ENCODE peak calls at places on chromosome 15, in four cellular contexts. F is HCT116, O is H1, Q is neuronal stem cell. U is an unnamed sample.

GRCh38 chr15:88393719-88394519 is 73.3 kb downstream of the MRPL46 start:
- DNase-seq in F (no peak), O (no peak), Q (no peak), U (no peak)

GRCh38 chr15:51121118-51121517 is 26.4 kb upstream of the TNFAIP8L3 start:
- DNase-seq in F (peak), O (no peak), Q (no peak), U (peak)

GRCh38 chr15:90489944-90490343 is 39.8 kb upstream of the CRTC3 start:
- DNase-seq in F (no peak), O (no peak), Q (no peak), U (no peak)

GRCh38 chr15:80953953-80954778 is 35.5 kb downstream of the MESD start:
- DNase-seq in F (no peak), O (peak), Q (no peak), U (no peak)

GRCh38 chr15:101003706-101004105 is 84.5 kb downstream of the LRRK1 start:
- DNase-seq in F (no peak), O (no peak), Q (no peak), U (no peak)

GRCh38 chr15:55742927-55743614 is at the start of gene PRTG:
- DNase-seq in F (no peak), O (no peak), Q (peak), U (peak)

GRCh38 chr15:32905481-32905880 is 187.7 kb downstream of the GREM1 start:
- DNase-seq in F (no peak), O (no peak), Q (no peak), U (no peak)

GRCh38 chr15:60530168-60530567 is 51.2 kb upstream of the ICE2 start:
- DNase-seq in F (no peak), O (no peak), Q (no peak), U (no peak)

GRCh38 chr15:43253431-43254403 is 13.0 kb downstream of the TGM5 start:
- DNase-seq in F (no peak), O (no peak), Q (no peak), U (no peak)

GRCh38 chr15:57780461-57780860 is 73.9 kb downstream of the POLR2M start:
- DNase-seq in F (no peak), O (no peak), Q (no peak), U (no peak)

GRCh38 chr15:101808201-101808600 is 3.8 kb upstream of the OR4F15 start:
- DNase-seq in F (no peak), O (no peak), Q (no peak), U (no peak)

GRCh38 chr15:72050700-72051099 is 67.2 kb downstream of the MYO9A start:
- DNase-seq in F (no peak), O (no peak), Q (no peak), U (no peak)

GRCh38 chr15:57591822-57592367 is at the start of gene MYZAP:
- DNase-seq in F (no peak), O (no peak), Q (peak), U (peak)

GRCh38 chr15:61379005-61379404 is 149.9 kb upstream of the RORA start:
- DNase-seq in F (no peak), O (no peak), Q (no peak), U (no peak)

GRCh38 chr15:82646250-82647044 is 716 bp downstream of the CPEB1 start:
- DNase-seq in F (no peak), O (no peak), Q (no peak), U (peak)

GRCh38 chr15:52790941-52791751 is 1.0 kb upstream of the ONECUT1 start:
- DNase-seq in F (no peak), O (no peak), Q (peak), U (peak)

DNA sequence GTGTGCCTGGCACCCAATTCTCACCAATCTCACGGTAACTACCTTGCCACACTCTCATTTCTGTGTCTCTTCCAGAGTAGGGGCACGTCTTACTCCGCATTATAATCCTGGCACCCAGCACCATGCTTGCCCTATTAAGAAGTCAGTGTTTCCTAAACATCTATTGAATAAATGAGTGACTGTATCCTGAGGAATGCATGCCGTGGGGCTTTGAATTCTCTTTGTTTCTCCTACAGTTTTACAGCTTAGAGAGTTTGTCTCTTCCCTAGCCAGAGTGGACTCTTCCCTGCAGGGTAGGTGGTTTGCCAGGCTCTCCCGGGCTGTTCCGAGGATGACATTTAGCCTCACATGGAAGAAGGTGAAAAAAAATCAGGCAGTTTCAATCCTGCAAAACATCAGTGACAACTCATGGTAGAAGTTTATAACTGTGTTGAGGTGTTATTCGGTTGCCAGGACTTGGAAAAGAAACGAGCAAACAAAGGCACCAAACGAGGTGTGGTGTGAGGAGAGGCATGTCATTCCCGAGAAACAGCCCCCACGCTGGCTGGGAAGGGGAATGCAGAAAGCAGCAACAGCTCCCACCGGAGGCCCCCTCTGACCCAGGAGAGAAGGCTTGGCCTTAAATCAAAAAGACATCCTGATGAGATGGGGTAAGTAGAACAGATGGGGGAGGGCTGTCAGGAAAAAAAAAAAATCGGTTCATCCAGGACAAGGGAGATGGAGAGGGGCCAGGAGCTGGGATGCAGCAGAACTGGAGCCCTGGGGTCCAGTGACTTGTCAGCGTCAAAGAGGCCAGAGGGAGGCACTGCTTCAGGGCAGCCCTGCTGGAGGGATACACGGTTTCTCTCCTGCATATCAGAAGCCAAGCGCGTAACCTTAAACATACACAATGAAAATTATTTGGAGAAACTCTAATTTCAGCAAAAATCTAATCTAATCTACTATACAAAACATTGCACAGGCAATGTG is 168.4 kb upstream of the ARRDC4 start:
- DNase-seq in F (no peak), O (no peak), Q (no peak), U (peak)
- H2AFZ ChIP-seq in F (no peak), O (peak), Q (no peak), U (no peak)

GRCh38 chr15:54208786-54209185 is 230.5 kb downstream of the UNC13C start:
- DNase-seq in F (no peak), O (no peak), Q (no peak), U (no peak)
- H2AFZ ChIP-seq in F (no peak), O (peak), Q (no peak), U (no peak)

DNA sequence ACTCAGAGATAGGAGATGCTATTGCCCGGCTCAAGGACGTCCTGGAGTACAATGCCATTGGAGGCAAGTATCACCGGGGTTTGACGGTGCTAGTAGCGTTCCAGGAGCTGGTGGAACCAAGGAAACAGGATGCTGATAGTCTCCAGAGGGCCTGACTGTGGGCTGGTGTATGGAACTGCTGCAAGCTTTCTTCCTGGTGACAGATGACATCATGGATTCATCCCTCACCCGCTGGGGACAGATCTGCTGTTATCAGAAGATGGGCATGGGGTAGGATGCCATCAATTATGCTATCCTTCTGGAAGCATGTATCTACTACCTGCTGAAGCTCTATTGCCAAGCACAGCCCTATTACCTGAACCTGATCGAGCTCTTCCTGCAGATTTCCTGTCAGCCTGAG is 26.4 kb downstream of the BCL2A1 start:
- DNase-seq in F (no peak), O (no peak), Q (no peak), U (no peak)
- H2AFZ ChIP-seq in F (no peak), O (peak), Q (no peak), U (no peak)

GRCh38 chr15:95127356-95127755 is 896.0 kb downstream of the MCTP2 start:
- DNase-seq in F (no peak), O (no peak), Q (no peak), U (no peak)

GRCh38 chr15:95125803-95126202 is 894.4 kb downstream of the MCTP2 start:
- DNase-seq in F (no peak), O (no peak), Q (no peak), U (no peak)

GRCh38 chr15:95132774-95133173 is 901.4 kb downstream of the MCTP2 start:
- DNase-seq in F (no peak), O (no peak), Q (no peak), U (no peak)

GRCh38 chr15:95131071-95131683 is 899.8 kb downstream of the MCTP2 start:
- DNase-seq in F (no peak), O (no peak), Q (no peak), U (no peak)

DNA sequence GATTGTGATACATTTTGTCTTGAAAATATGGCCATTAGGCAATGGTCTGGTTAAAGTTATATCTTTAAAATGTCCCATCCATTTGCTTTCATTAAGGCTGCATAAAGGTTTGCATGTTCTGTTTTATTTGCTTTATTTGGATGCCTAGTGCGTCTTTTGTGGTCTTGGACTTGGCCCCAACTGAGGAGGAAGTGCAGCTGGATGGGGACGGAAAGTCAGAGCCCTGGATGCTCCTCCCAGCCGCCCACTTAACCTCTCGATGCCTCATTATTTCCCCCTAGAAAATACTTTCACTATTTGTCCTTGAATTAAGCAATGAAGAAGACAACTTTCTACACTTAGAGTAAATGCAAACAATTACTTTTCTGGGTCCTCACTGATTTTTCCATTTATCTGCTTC is 898.2 kb downstream of the MCTP2 start:
- DNase-seq in F (no peak), O (no peak), Q (no peak), U (no peak)
- H2AFZ ChIP-seq in F (no peak), O (no peak), Q (no peak), U (no peak)

GRCh38 chr15:45522179-45522930 is at the start of gene SLC30A4:
- DNase-seq in F (no peak), O (peak), Q (peak), U (peak)
- H2AFZ ChIP-seq in F (peak), O (peak), Q (peak), U (peak)

GRCh38 chr15:39110336-39110735 is 470.5 kb upstream of the THBS1 start:
- DNase-seq in F (no peak), O (no peak), Q (no peak), U (no peak)

GRCh38 chr15:39108021-39108420 is 472.9 kb upstream of the THBS1 start:
- DNase-seq in F (no peak), O (no peak), Q (no peak), U (no peak)

GRCh38 chr15:39113741-39114140 is 467.1 kb upstream of the THBS1 start:
- DNase-seq in F (no peak), O (no peak), Q (no peak), U (no peak)

GRCh38 chr15:39106913-39107312 is 474.0 kb upstream of the THBS1 start:
- DNase-seq in F (no peak), O (no peak), Q (no peak), U (no peak)

DNA sequence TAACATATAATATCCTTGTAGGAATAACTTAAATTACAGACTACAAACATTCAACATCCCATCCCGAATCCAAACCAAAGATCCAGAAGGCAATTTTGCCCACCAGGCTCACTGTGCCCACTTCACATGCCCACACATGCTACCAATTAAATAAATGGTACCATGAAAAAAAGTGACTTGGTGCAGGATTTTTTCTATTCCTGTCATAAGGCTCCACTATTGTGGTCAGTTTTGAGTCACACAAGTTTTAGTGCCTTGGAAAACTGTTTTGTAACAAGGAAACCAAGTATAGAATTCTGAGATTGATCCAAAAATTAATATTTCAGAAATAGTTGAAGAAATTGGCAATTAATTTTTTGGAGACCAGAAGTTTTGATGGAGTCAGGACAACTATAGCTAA is 470.1 kb upstream of the THBS1 start:
- DNase-seq in F (no peak), O (no peak), Q (no peak), U (no peak)
- H2AFZ ChIP-seq in F (no peak), O (no peak), Q (no peak), U (no peak)

DNA sequence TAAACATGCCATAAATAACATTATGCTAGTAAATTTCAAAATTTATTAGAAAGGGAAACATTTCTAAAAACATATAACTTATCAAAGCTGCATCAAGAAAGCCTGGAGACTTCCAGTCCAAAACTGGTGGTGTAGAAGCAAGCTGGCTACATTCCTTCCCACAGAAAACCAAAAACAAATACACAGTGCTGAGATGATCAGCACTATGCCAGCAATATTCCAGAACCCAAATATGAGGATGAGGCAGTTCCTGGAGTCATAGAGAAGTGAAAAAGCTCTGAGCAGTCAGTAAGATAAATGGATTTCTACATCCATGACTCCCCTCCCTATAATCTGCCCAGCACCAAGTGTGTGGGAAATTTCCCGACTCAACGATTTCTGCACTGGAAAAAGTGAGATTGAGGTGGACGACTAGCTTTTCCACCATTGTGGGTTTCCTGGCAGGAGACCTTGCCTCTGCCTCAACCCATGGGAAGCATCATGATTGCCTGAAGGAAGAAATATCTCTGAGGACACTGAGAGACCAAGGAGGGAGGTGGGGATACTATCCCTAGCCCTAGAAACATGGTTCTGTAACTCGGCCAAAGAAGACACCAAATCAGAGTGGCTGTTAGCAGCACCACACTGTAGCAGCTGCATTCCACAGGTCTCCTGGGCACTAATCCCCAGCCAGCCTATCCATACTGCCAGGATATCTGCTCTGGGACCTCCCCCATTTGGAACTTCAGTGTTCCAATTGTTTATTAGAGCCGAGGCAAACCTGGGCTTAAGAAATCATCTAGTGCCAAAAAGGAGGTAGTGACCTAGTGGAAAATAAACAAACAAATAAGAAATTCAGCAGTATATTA is 11.8 kb upstream of the CLN6 start:
- DNase-seq in F (no peak), O (no peak), Q (no peak), U (no peak)
- H2AFZ ChIP-seq in F (no peak), O (peak), Q (no peak), U (no peak)

U was measured in hepatocyte.